ENCODE peak calls at places on chromosomes 12 and 14, in six cellular contexts. Y, A, V, C, Z and X are unnamed samples.

GRCh38 chr12:112013601-112014402 is 576 bp downstream of the ERP29 start:
- DNase-seq in C (peak), A (peak), V (peak), Z (peak), Y (peak), X (peak)

GRCh38 chr14:73216035-73216434 is 21.3 kb upstream of the PAPLN start:
- DNase-seq in C (no peak), V (no peak), Z (no peak), Y (no peak), A (no peak), X (no peak)

GRCh38 chr12:77087427-77087826 is 22.1 kb upstream of the E2F7 start:
- DNase-seq in V (no peak), A (no peak), C (no peak), Z (no peak), Y (no peak), X (no peak)

GRCh38 chr12:70366581-70367267 is 634 bp downstream of the KCNMB4 start:
- DNase-seq in A (peak), Y (no peak), C (peak), V (peak), Z (peak), X (no peak)

GRCh38 chr12:26465419-26466097 is 270.2 kb downstream of the SSPN start:
- DNase-seq in C (peak), V (peak), Z (no peak), Y (no peak), A (no peak), X (no peak)

GRCh38 chr12:44101470-44101869 is 265.6 kb downstream of the TMEM117 start:
- DNase-seq in Y (no peak), Z (no peak), A (no peak), C (no peak), V (peak), X (no peak)

GRCh38 chr12:13981296-13981962 is at the start of gene GRIN2B:
- DNase-seq in Z (no peak), C (peak), V (no peak), A (no peak), Y (no peak), X (no peak)

GRCh38 chr14:74478996-74479635 is 14.0 kb downstream of the NPC2 start:
- DNase-seq in Y (no peak), V (no peak), Z (no peak), C (peak), A (no peak), X (no peak)

GRCh38 chr14:63229330-63230059 is 25.3 kb downstream of the RHOJ start:
- DNase-seq in Z (no peak), A (no peak), Y (no peak), V (no peak), C (no peak), X (no peak)

GRCh38 chr12:81811066-81811777 is 52.1 kb upstream of the PPFIA2 start:
- DNase-seq in C (no peak), A (no peak), Z (no peak), V (peak), Y (no peak), X (no peak)

GRCh38 chr14:36805116-36805515 is 143.5 kb downstream of the PAX9 start:
- DNase-seq in Y (no peak), C (no peak), A (no peak), V (no peak), Z (no peak), X (no peak)

GRCh38 chr12:42862055-42862454 is 272.5 kb upstream of the PRICKLE1 start:
- DNase-seq in C (no peak), Z (no peak), A (no peak), Y (no peak), V (no peak), X (no peak)

GRCh38 chr14:59251811-59252771 is 63.6 kb downstream of the DAAM1 start:
- DNase-seq in Z (no peak), V (no peak), A (no peak), C (no peak), Y (no peak), X (no peak)

GRCh38 chr12:26119391-26119981 is 5.4 kb downstream of the BHLHE41 start:
- DNase-seq in V (peak), Y (no peak), C (peak), A (no peak), Z (no peak), X (no peak)

GRCh38 chr14:80924365-80925103 is 17.0 kb downstream of the CEP128 start:
- DNase-seq in Y (no peak), A (no peak), Z (no peak), C (no peak), V (no peak), X (no peak)

GRCh38 chr14:68362841-68363240 is 430.0 kb downstream of the ZFP36L1 start:
- DNase-seq in A (no peak), V (no peak), C (no peak), Y (no peak), Z (peak), X (no peak)

GRCh38 chr14:105161314-105161713 is 7.3 kb downstream of the JAG2 start:
- DNase-seq in Y (no peak), Z (no peak), C (no peak), V (no peak), A (peak), X (no peak)

GRCh38 chr12:846376-846775 is 94.0 kb downstream of the WNK1 start:
- DNase-seq in Z (no peak), V (no peak), C (no peak), Y (no peak), A (no peak), X (no peak)

GRCh38 chr12:32920506-32921085 is 24.0 kb upstream of the PKP2 start:
- DNase-seq in C (peak), Z (no peak), A (no peak), V (no peak), Y (no peak), X (no peak)

GRCh38 chr12:14618990-14619389 is 51.3 kb upstream of the PLBD1 start:
- DNase-seq in Y (no peak), C (peak), Z (no peak), V (peak), A (no peak), X (no peak)

GRCh38 chr12:25743679-25744078 is 190.6 kb upstream of the LMNTD1 start:
- DNase-seq in Z (no peak), V (peak), A (no peak), Y (no peak), C (no peak), X (no peak)

GRCh38 chr12:54431911-54432814 is 13.1 kb upstream of the ITGA5 start:
- DNase-seq in V (peak), A (no peak), C (peak), Y (peak), Z (peak), X (no peak)

GRCh38 chr14:55893695-55894094 is 224.5 kb upstream of the PELI2 start:
- DNase-seq in Y (no peak), V (no peak), Z (no peak), C (no peak), A (no peak), X (no peak)

GRCh38 chr12:52688481-52688880 is 8.3 kb upstream of the KRT1 start:
- DNase-seq in V (no peak), Z (no peak), C (no peak), A (no peak), Y (no peak), X (peak)

GRCh38 chr14:84482256-84483071 is 1047.5 kb upstream of the FLRT2 start:
- DNase-seq in C (no peak), Y (no peak), V (no peak), Z (no peak), A (no peak), X (no peak)

GRCh38 chr12:12891646-12892355 is 439 bp downstream of the GPRC5A start:
- DNase-seq in V (no peak), A (no peak), C (no peak), Z (no peak), Y (no peak), X (no peak)

GRCh38 chr14:65949711-65950516 is 536.3 kb upstream of the CCDC196 start:
- DNase-seq in V (no peak), A (peak), Z (peak), C (peak), Y (no peak), X (peak)

GRCh38 chr14:72433511-72433910 is 460.4 kb downstream of the DPF3 start:
- DNase-seq in C (peak), A (no peak), V (no peak), Z (no peak), Y (no peak), X (no peak)

GRCh38 chr12:5967645-5968415 is 22.8 kb upstream of the ANO2 start:
- DNase-seq in C (no peak), A (no peak), Z (no peak), Y (no peak), V (no peak), X (no peak)

GRCh38 chr12:102480401-102480800 is at the start of gene IGF1:
- DNase-seq in V (no peak), A (no peak), Z (no peak), C (no peak), Y (no peak), X (no peak)
- TF ChIP-seq CTCF in V (no peak), A (no peak), Z (no peak), C (no peak), Y (no peak), X (no peak)

DNA sequence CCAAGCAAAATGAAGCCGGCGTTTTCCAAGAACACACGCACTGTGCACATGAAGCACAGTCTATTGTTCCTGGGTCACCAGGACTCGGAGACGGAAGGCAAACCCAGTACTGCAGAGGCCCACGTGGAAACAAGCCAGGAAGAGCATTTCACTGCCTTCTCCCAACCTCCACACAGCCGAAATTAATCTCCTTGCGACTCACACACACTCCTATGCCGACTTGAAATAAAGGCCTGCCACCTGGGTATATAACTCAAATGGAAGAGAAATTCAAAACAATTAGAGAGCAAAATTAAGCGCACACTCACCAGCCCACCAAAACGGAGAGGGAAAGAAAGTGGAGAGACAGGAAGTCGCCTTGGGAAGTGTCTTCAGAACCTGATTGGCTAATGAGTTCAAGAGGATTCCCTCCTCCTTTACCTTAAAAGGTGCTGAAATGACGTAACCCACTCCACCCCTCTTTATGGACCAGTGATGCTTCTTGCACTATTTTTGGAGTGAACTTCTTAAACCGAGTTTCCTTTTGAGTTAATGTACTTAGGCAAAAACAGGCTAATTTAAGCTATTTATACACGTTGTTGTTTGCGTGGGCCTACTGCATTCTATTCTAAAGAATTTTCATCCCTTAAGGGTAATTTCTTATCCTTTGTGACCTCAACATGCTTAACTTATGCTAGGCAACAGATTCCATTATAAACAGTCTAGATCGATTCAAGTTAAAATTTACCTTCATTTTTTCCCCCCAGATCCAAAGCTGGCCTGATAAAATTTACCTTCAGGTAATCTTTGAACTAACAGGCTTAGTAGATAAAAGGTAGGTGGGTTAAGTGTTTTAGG is at the start of gene CCNB1IP1:
- DNase-seq in Y (no peak), V (peak), Z (peak), C (peak), A (peak), X (peak)
- TF ChIP-seq POLR2A in Y (peak), V (peak), Z (no peak), C (peak), A (peak), X (no peak)

DNA sequence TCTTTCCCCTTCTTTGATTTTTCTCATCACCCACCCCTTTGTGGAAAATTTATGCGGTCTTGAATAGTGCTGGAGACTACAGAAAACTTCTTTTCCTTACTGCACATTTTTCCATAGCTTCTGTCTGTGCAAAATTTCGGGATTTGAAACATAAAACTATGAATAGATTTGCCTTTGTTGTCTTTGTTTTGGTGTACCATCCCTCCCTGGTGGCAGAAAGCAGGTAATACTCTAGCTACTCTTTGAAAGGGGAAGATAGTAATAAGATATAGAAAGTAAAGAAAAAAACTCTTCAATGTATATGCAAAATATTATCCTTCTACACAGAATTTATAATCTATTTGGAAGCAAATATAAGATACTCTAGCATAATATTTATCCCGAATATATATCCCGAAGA is 79.1 kb upstream of the LMO3 start:
- DNase-seq in Y (no peak), Z (no peak), V (no peak), C (no peak), A (no peak), X (no peak)
- TF ChIP-seq CTCF in Y (no peak), Z (no peak), V (no peak), C (no peak), A (no peak), X (no peak)

GRCh38 chr14:92654206-92654901 is 94.1 kb downstream of the LGMN start:
- DNase-seq in C (no peak), V (no peak), Y (no peak), A (no peak), Z (no peak), X (no peak)
- TF ChIP-seq POLR2A in C (no peak), V (no peak), Y (no peak), A (no peak), Z (no peak), X (no peak)

GRCh38 chr14:23078692-23079116 is 16.2 kb downstream of the ACIN1 start:
- DNase-seq in Z (peak), C (peak), Y (no peak), V (peak), A (no peak), X (no peak)
- TF ChIP-seq CTCF in Z (no peak), C (no peak), Y (no peak), V (no peak), A (no peak), X (no peak)

GRCh38 chr12:10372534-10372931 is 17.3 kb downstream of the KLRK1 start:
- DNase-seq in Z (peak), C (no peak), A (no peak), V (peak), Y (no peak), X (no peak)
- TF ChIP-seq POLR2A in Z (no peak), C (no peak), A (no peak), V (no peak), Y (no peak), X (no peak)